ENCODE peak calls at places on chromosomes 5 and 9, in seven cellular contexts. I is ovary, P is neural progenitor cell, O is PC-9, U is tibial nerve, C is BE2C, J is right lobe of liver. G is an unnamed sample. For H3K27me3, the result is how much of the 10 kb centered on the place peaks cover.

GRCh38 chr5:127586811-127587210 is 62.1 kb upstream of the CTXN3 start:
- DNase-seq in I (no peak), P (no peak), O (no peak), U (no peak), C (no peak), J (no peak), G (no peak)

GRCh38 chr9:115262477-115262876 is 144.5 kb upstream of the TNC start:
- DNase-seq in I (no peak), P (no peak), O (peak), U (no peak), C (peak), J (peak), G (peak)

GRCh38 chr5:11524188-11524587 is 380.1 kb downstream of the CTNND2 start:
- DNase-seq in I (no peak), P (peak), O (no peak), U (no peak), C (no peak), J (no peak), G (no peak)

GRCh38 chr5:59416441-59416840 is 477.1 kb downstream of the PDE4D start:
- DNase-seq in I (no peak), P (no peak), O (no peak), U (no peak), C (no peak), J (no peak), G (peak)

GRCh38 chr5:59709833-59710232 is 183.7 kb downstream of the PDE4D start:
- DNase-seq in I (no peak), P (peak), O (no peak), U (no peak), C (no peak), J (no peak), G (peak)

GRCh38 chr5:141882594-141883183 is 4.5 kb upstream of the PCDH1 start:
- DNase-seq in I (no peak), P (peak), O (no peak), U (no peak), C (peak), J (no peak), G (no peak)

GRCh38 chr5:177369050-177369912 is 11.6 kb downstream of the RGS14 start:
- DNase-seq in I (no peak), P (peak), O (no peak), U (no peak), C (peak), J (no peak), G (peak)

GRCh38 chr5:133049726-133050048 is 2.1 kb upstream of the HSPA4 start:
- DNase-seq in I (no peak), P (no peak), O (no peak), U (no peak), C (no peak), J (no peak), G (no peak)

GRCh38 chr9:3528466-3528865 is 2.7 kb upstream of the RFX3 start:
- DNase-seq in I (no peak), P (no peak), O (no peak), U (no peak), C (no peak), J (no peak), G (no peak)

GRCh38 chr9:72305102-72305546 is 59.9 kb downstream of the ZFAND5 start:
- DNase-seq in I (peak), P (peak), O (peak), U (no peak), C (peak), J (peak), G (peak)

GRCh38 chr5:134463991-134464760 is 52.5 kb upstream of the CDKN2AIPNL start:
- DNase-seq in I (no peak), P (no peak), O (no peak), U (no peak), C (no peak), J (no peak), G (no peak)

GRCh38 chr9:1978941-1979340 is 36.2 kb upstream of the SMARCA2 start:
- DNase-seq in I (peak), P (no peak), O (no peak), U (no peak), C (no peak), J (peak), G (no peak)

GRCh38 chr5:61964199-61964598 is 341.8 kb upstream of the KIF2A start:
- DNase-seq in I (no peak), P (no peak), O (no peak), U (no peak), C (no peak), J (no peak), G (no peak)

GRCh38 chr5:148776780-148777179 is 49.6 kb upstream of the ADRB2 start:
- DNase-seq in I (no peak), P (no peak), O (peak), U (no peak), C (peak), J (no peak), G (peak)

GRCh38 chr5:165579911-165580310 is 2074.5 kb downstream of the MAT2B start:
- DNase-seq in I (no peak), P (no peak), O (no peak), U (no peak), C (no peak), J (no peak), G (peak)

GRCh38 chr5:174371600-174372094 is 326.1 kb downstream of the NSG2 start:
- DNase-seq in I (no peak), P (no peak), O (peak), U (no peak), C (peak), J (no peak), G (no peak)

GRCh38 chr9:128702949-128703615 is 779 bp downstream of the PKN3 start:
- DNase-seq in I (no peak), P (peak), O (no peak), U (no peak), C (peak), J (peak), G (peak)

GRCh38 chr9:129624168-129624759 is 1.7 kb upstream of the NTMT1 start:
- DNase-seq in I (no peak), P (peak), O (peak), U (peak), C (peak), J (peak), G (peak)

GRCh38 chr9:34624475-34624984 is 4.2 kb upstream of the DCTN3 start:
- DNase-seq in I (no peak), P (peak), O (no peak), U (no peak), C (no peak), J (no peak), G (no peak)
- H3K27me3 ChIP-seq in I (under half), P (half or more), O (under half), U (under half), C (under half), J (under half), G (under half)

GRCh38 chr5:123091988-123092583 is 3.0 kb downstream of the PRDM6 start:
- DNase-seq in I (no peak), P (peak), O (no peak), U (no peak), C (no peak), J (no peak), G (no peak)

GRCh38 chr5:123091258-123091987 is 2.4 kb downstream of the PRDM6 start:
- DNase-seq in I (no peak), P (no peak), O (no peak), U (no peak), C (no peak), J (no peak), G (no peak)

GRCh38 chr5:123089971-123090640 is 1.1 kb downstream of the PRDM6 start:
- DNase-seq in I (no peak), P (peak), O (no peak), U (no peak), C (peak), J (no peak), G (peak)

GRCh38 chr5:123089572-123089970 is 530 bp downstream of the PRDM6 start:
- DNase-seq in I (peak), P (peak), O (no peak), U (no peak), C (no peak), J (no peak), G (peak)

GRCh38 chr5:123090641-123091257 is 1.7 kb downstream of the PRDM6 start:
- DNase-seq in I (no peak), P (peak), O (no peak), U (no peak), C (no peak), J (no peak), G (no peak)
- H3K27me3 ChIP-seq in I (under half), P (half or more), O (under half), U (under half), C (half or more), J (under half), G (under half)

DNA sequence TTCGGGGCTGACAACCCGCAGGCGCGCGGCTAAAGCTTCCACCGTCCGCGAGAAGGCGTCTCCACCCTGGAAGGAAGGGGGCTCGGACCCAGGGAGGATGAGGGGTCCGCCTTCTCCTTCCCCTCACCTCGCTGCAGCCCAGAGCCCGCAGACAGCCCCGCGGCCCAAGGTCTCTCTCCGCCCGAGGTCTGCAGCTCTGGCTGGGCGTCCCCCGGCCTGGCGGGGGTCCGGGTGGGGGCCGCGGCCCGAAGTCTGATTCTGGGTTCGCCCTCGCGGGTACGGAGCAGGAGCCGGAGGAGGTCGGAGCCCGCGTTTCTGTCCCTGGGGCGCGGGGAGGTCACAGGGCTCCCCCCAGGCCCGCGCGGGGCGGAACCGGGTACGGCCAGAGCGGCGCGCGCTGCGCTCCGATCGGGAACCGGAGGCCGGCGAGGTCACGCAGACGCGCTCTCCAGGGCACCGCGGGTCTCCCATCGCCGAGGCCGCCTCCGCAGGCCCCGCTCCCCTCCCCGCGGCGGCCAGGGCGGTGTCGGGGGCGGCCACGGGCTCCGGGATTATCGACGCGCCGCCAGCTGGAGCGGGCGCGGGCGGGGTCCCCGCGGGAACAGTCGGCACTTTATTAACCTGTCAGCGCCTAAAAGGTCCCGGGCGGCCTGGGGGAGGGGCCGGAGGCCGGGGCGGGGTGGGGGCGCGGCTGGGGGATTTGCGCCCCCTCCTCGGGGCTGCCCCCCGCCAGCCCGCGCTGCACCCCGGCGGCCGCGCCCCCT is 11.6 kb downstream of the LHX3 start:
- DNase-seq in I (no peak), P (no peak), O (no peak), U (no peak), C (no peak), J (no peak), G (no peak)
- H3K27me3 ChIP-seq in I (under half), P (half or more), O (under half), U (under half), C (half or more), J (under half), G (under half)

GRCh38 chr5:38258037-38258318 is 381 bp upstream of the EGFLAM start:
- DNase-seq in I (no peak), P (no peak), O (no peak), U (no peak), C (no peak), J (no peak), G (no peak)
- H3K27me3 ChIP-seq in I (under half), P (half or more), O (half or more), U (under half), C (under half), J (under half), G (under half)

DNA sequence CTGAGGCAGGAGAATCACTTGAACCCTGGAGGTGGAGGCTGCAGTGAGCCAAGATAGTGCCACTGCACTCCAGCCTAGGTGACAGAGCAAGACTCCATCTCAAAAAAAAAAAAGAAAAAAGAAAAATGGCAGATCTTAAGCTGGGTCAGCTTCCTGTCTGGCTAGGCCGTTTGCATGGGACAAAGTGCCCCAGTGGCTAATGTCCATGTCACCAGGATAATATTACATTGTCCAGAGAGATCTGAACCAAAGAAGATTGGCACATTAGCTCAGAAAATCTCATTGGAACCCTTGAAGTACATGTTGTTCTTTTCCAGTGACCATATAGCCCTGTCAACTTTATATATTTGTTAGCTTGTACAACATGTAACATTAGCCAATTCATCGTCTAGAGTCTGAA is 59.2 kb upstream of the DAB2IP start:
- DNase-seq in I (no peak), P (no peak), O (no peak), U (no peak), C (no peak), J (no peak), G (no peak)
- H3K27me3 ChIP-seq in I (under half), P (under half), O (under half), U (under half), C (under half), J (under half), G (under half)

DNA sequence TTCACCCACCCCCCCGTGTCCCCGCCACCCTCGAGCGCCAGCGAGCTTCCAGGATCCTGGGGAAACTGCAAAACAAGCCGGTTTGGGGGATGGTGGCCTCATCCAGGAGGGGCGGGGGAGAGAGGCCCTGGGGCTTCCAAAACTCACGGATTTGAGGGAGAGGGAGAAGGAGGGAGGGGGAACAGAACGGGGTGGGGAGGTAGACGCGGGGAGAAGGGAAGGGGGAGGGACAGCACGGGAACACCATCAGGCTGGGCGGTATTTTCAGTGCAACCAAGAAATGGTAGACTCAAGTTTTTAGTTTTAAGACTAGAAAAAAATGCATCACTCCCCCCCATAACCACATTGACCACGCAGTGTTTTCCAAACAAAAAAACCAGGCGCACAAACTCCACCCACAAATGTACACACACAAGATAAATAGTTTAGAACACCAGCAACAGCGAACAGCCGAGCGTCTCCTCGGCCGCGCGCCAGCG is 1.4 kb downstream of the NRARP start:
- DNase-seq in I (peak), P (peak), O (peak), U (no peak), C (peak), J (no peak), G (peak)
- H3K27me3 ChIP-seq in I (under half), P (under half), O (under half), U (under half), C (under half), J (under half), G (under half)

G was measured in SJCRH30.